ENCODE peak calls at places on chromosomes 12 and 14, in ten cellular contexts. T, A, M, L, C, Q, E, K, F and O are unnamed samples.

GRCh38 chr14:68688872-68689371 is 103.9 kb downstream of the ZFP36L1 start:
- DNase-seq in T (no peak), A (peak; percentile 45), M (no peak), L (no peak), C (peak; percentile 79), Q (peak; percentile 23), E (peak; percentile 58), K (no peak), F (no peak), O (peak; percentile 70)

GRCh38 chr12:49094104-49094948 is at the start of gene DHH:
- DNase-seq in T (peak; percentile 46), A (peak; percentile 66), M (no peak), L (no peak), C (peak; percentile 9), Q (peak; percentile 18), E (no peak), K (peak; percentile 49), F (peak; percentile 46), O (no peak)

GRCh38 chr12:12095016-12095415 is 24.3 kb downstream of the BCL2L14 start:
- DNase-seq in T (no peak), A (no peak), M (no peak), L (no peak), C (peak; percentile 31), Q (no peak), E (no peak), K (no peak), F (no peak), O (no peak)

GRCh38 chr12:124565656-124566180 is 1.7 kb downstream of the NCOR2 start:
- DNase-seq in T (no peak), A (no peak), M (no peak), L (no peak), C (no peak), Q (peak; percentile 4), E (no peak), K (no peak), F (no peak), O (no peak)

GRCh38 chr12:96906498-96906848 is 584 bp upstream of the NEDD1 start:
- DNase-seq in T (no peak), A (no peak), M (no peak), L (no peak), C (no peak), Q (no peak), E (no peak), K (no peak), F (no peak), O (no peak)

GRCh38 chr12:120216742-120217595 is 16.1 kb upstream of the RPLP0 start:
- DNase-seq in T (no peak), A (no peak), M (no peak), L (no peak), C (no peak), Q (no peak), E (no peak), K (no peak), F (no peak), O (no peak)

GRCh38 chr12:90854136-90854689 is 100.8 kb downstream of the CCER1 start:
- DNase-seq in T (peak; percentile 21), A (peak; percentile 27), M (no peak), L (peak; percentile 56), C (peak; percentile 42), Q (peak; percentile 74), E (peak; percentile 60), K (no peak), F (no peak), O (peak; percentile 7)

GRCh38 chr14:104120281-104120741 is 18.1 kb upstream of the KIF26A start:
- DNase-seq in T (no peak), A (no peak), M (no peak), L (peak; percentile 75), C (no peak), Q (peak; percentile 61), E (no peak), K (no peak), F (no peak), O (no peak)

GRCh38 chr14:89641495-89642162 is 224.6 kb upstream of the FOXN3 start:
- DNase-seq in T (no peak), A (no peak), M (no peak), L (no peak), C (no peak), Q (no peak), E (no peak), K (no peak), F (no peak), O (no peak)

GRCh38 chr12:117063162-117063911 is 35.9 kb downstream of the TESC start:
- DNase-seq in T (no peak), A (no peak), M (no peak), L (no peak), C (no peak), Q (no peak), E (no peak), K (peak; percentile 30), F (no peak), O (no peak)

GRCh38 chr12:120207227-120207626 is 6.3 kb upstream of the RPLP0 start:
- DNase-seq in T (no peak), A (no peak), M (no peak), L (no peak), C (no peak), Q (no peak), E (no peak), K (no peak), F (no peak), O (no peak)

GRCh38 chr14:74919421-74920165 is 3.5 kb downstream of the RPS6KL1 start:
- DNase-seq in T (no peak), A (no peak), M (no peak), L (peak; percentile 48), C (peak; percentile 54), Q (peak; percentile 20), E (no peak), K (no peak), F (no peak), O (no peak)

DNA sequence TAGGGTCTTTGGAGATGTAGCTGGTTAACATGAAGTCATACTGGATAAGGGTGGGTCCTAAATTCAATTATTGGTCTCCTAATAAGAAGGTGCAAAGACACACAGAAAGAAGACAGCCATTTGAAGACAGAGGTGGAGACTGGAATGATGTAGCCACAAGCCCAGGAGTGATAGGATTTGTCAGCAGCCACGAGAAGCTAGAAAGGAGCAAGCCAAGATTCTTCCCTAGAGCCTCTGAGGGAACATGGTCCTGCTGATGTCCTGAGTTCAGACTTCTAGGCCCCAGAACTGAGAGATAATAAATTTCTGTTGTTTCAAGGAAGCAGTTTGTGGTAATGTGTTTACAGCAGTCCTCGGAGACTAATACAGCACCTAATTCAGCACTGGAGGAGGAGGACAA is 203.3 kb upstream of the SRRM4 start:
- DNase-seq in T (no peak), A (no peak), M (no peak), L (no peak), C (no peak), Q (no peak), E (no peak), K (no peak), F (no peak), O (no peak)
- TF ChIP-seq CTCF in T (no peak), A (no peak), M (no peak), L (no peak), C (no peak), Q (no peak), E (no peak), K (no peak), F (no peak), O (no peak)

GRCh38 chr14:25537846-25538455 is 488.0 kb upstream of the STXBP6 start:
- DNase-seq in T (peak; percentile 72), A (peak; percentile 64), M (no peak), L (peak; percentile 31), C (no peak), Q (peak; percentile 29), E (peak; percentile 38), K (no peak), F (peak; percentile 74), O (no peak)
- TF ChIP-seq CTCF in T (peak; percentile 61), A (peak; percentile 72), M (peak; percentile 14), L (peak; percentile 33), C (no peak), Q (peak; percentile 54), E (no peak), K (peak; percentile 6), F (peak; percentile 78), O (no peak)

GRCh38 chr12:3120701-3121100 is 43.5 kb downstream of the TSPAN9 start:
- DNase-seq in T (no peak), A (no peak), M (no peak), L (no peak), C (no peak), Q (no peak), E (no peak), K (no peak), F (no peak), O (no peak)

GRCh38 chr12:3124917-3125316 is 47.7 kb downstream of the TSPAN9 start:
- DNase-seq in T (no peak), A (no peak), M (no peak), L (no peak), C (no peak), Q (no peak), E (no peak), K (no peak), F (no peak), O (no peak)

GRCh38 chr12:3123729-3124128 is 46.5 kb downstream of the TSPAN9 start:
- DNase-seq in T (no peak), A (no peak), M (no peak), L (no peak), C (peak; percentile 52), Q (peak; percentile 18), E (no peak), K (no peak), F (no peak), O (no peak)

GRCh38 chr12:3125674-3126073 is 48.5 kb downstream of the TSPAN9 start:
- DNase-seq in T (no peak), A (no peak), M (no peak), L (no peak), C (no peak), Q (no peak), E (no peak), K (no peak), F (no peak), O (no peak)

GRCh38 chr12:3122841-3123678 is 45.9 kb downstream of the TSPAN9 start:
- DNase-seq in T (peak; percentile 86), A (no peak), M (peak; percentile 71), L (peak; percentile 63), C (peak; percentile 82), Q (peak; percentile 74), E (no peak), K (peak; percentile 57), F (no peak), O (no peak)
- TF ChIP-seq CTCF in T (no peak), A (no peak), M (no peak), L (no peak), C (peak; percentile 37), Q (no peak), E (no peak), K (peak; percentile 5), F (no peak), O (peak; percentile 12)

DNA sequence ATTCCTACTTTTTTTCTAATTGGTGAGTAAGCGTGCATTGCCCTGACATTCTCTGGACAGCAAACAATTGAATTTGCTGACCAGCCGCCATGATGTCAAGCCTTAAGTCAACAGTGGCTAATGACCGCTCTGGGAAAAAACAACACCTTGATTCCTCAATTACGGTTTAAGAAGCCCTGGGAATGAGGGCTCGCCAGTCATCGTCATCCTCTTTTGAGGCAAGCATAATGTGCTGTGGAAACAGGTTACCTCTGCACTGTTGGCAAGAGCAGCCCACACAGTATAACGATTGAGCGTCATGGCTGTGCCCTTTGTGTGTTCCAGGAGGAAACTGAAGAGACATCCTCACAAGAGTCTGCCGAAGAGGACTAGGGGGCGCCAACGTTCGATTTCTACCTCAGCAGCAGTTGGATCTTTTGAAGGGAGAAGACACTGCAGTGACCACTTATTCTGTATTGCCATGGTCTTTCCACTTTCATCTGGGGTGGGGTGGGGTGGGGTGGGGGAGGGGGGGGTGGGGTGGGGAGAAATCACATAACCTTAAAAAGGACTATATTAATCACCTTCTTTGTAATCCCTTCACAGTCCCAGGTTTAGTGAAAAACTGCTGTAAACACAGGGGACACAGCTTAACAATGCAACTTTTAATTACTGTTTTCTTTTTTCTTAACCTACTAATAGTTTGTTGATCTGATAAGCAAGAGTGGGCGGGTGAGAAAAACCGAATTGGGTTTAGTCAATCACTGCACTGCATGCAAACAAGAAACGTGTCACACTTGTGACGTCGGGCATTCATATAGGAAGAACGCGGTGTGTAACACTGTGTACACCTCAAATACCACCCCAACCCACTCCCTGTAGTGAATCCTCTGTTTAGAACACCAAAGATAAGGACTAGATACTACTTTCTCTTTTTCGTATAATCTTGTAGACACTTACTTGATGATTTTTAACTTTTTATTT is 138.9 kb downstream of the HMGA2 start:
- DNase-seq in T (peak; percentile 34), A (peak; percentile 16), M (no peak), L (peak; percentile 51), C (peak; percentile 81), Q (no peak), E (peak; percentile 47), K (peak; percentile 20), F (peak; percentile 56), O (no peak)
- TF ChIP-seq CTCF in T (no peak), A (no peak), M (no peak), L (peak; percentile 31), C (peak; percentile 30), Q (peak; percentile 53), E (peak; percentile 21), K (no peak), F (no peak), O (no peak)